ENCODE peak calls at places on chromosomes 6 and 20, in four cellular contexts. One of them, this sample, is unnamed.

GRCh38 chr6:160930547-160931377 is 60.8 kb upstream of the MAP3K4 start:
- DNase-seq in uterus: peak
- DNase-seq in sciatic nerve: peak
- DNase-seq in psoas muscle: peak
- DNase-seq in this sample: peak

GRCh38 chr20:62595491-62595890 is 46.8 kb upstream of the SLCO4A1 start:
- DNase-seq in sciatic nerve: no peak
- DNase-seq in psoas muscle: peak
- DNase-seq in uterus: no peak
- DNase-seq in this sample: no peak

GRCh38 chr20:62820208-62820961 is 3.5 kb downstream of the COL9A3 start:
- DNase-seq in uterus: no peak
- DNase-seq in sciatic nerve: no peak
- DNase-seq in psoas muscle: no peak
- DNase-seq in this sample: no peak

GRCh38 chr20:37251836-37252477 is 9.7 kb downstream of the GHRH start:
- DNase-seq in psoas muscle: no peak
- DNase-seq in sciatic nerve: no peak
- DNase-seq in uterus: no peak
- DNase-seq in this sample: no peak

GRCh38 chr6:2841264-2842138 is at the start of gene SERPINB1:
- DNase-seq in uterus: peak
- DNase-seq in psoas muscle: peak
- DNase-seq in sciatic nerve: peak
- DNase-seq in this sample: peak

GRCh38 chr6:7129784-7130569 is 22.2 kb downstream of the RREB1 start:
- DNase-seq in sciatic nerve: no peak
- DNase-seq in psoas muscle: peak
- DNase-seq in uterus: no peak
- DNase-seq in this sample: no peak

GRCh38 chr6:31354248-31354647 is 2.7 kb downstream of the HLA-B start:
- DNase-seq in sciatic nerve: no peak
- DNase-seq in psoas muscle: no peak
- DNase-seq in uterus: no peak
- DNase-seq in this sample: no peak

GRCh38 chr6:2875840-2876207 is 27.3 kb downstream of the SERPINB9 start:
- DNase-seq in psoas muscle: no peak
- DNase-seq in uterus: no peak
- DNase-seq in sciatic nerve: no peak
- DNase-seq in this sample: no peak

GRCh38 chr20:8722277-8722928 is 346.5 kb upstream of the PLCB4 start:
- DNase-seq in uterus: peak
- DNase-seq in psoas muscle: no peak
- DNase-seq in sciatic nerve: no peak
- DNase-seq in this sample: no peak

GRCh38 chr6:20581070-20581469 is 46.8 kb downstream of the CDKAL1 start:
- DNase-seq in psoas muscle: no peak
- DNase-seq in uterus: no peak
- DNase-seq in sciatic nerve: no peak
- DNase-seq in this sample: no peak

GRCh38 chr6:39361657-39362486 is 39.4 kb upstream of the KCNK16 start:
- DNase-seq in sciatic nerve: peak
- DNase-seq in psoas muscle: peak
- DNase-seq in uterus: peak
- DNase-seq in this sample: peak

This sample was measured in suprapubic skin.